ENCODE peak calls at places on chromosome 22, in ten cellular contexts. H is Peyer's patch, F is heart left ventricle, V is suprapubic skin, A is K562, X is H1, K is endothelial cell of umbilical vein, Y is prostate gland, E is A549, T is tibial nerve. N is an unnamed sample. For H3K4me1, the result is how much of the 10 kb centered on the place peaks cover.

GRCh38 chr22:50536231-50536630 is 6.4 kb upstream of the TYMP start:
- DNase-seq in V (no peak), Y (no peak), X (no peak), F (no peak), T (no peak), E (no peak), H (no peak), A (no peak), K (no peak), N (no peak)

GRCh38 chr22:49962012-49962750 is 1.6 kb downstream of the PIM3 start:
- DNase-seq in H (peak), V (peak), F (peak), E (peak), T (peak), X (no peak), Y (peak), K (peak), A (peak), N (no peak)

GRCh38 chr22:24440270-24440717 is 12.9 kb downstream of the ADORA2A start:
- DNase-seq in X (no peak), K (no peak), A (no peak), V (peak), Y (no peak), H (no peak), F (no peak), E (no peak), T (no peak), N (no peak)

GRCh38 chr22:50329236-50329635 is 2.4 kb upstream of the DENND6B start:
- DNase-seq in F (no peak), H (no peak), Y (no peak), K (no peak), A (no peak), E (no peak), T (no peak), X (no peak), V (no peak), N (no peak)

GRCh38 chr22:46914916-46915894 is 152.8 kb downstream of the TBC1D22A start:
- DNase-seq in Y (no peak), K (no peak), X (no peak), A (no peak), H (no peak), V (peak), T (no peak), F (no peak), E (no peak), N (no peak)

GRCh38 chr22:46070722-46071450 is 79.4 kb upstream of the PPARA start:
- DNase-seq in T (peak), X (no peak), K (peak), Y (no peak), V (no peak), E (no peak), H (peak), F (peak), A (no peak), N (no peak)

GRCh38 chr22:25953276-25953675 is 211.3 kb downstream of the MYO18B start:
- DNase-seq in H (no peak), A (no peak), X (no peak), F (no peak), Y (no peak), K (no peak), T (no peak), E (no peak), V (no peak), N (no peak)

GRCh38 chr22:49657974-49658550 is 169.6 kb downstream of the BRD1 start:
- DNase-seq in T (no peak), A (no peak), X (no peak), E (no peak), Y (no peak), K (no peak), H (no peak), V (peak), F (no peak), N (no peak)

GRCh38 chr22:29209624-29209929 is 3.9 kb downstream of the EMID1 start:
- DNase-seq in T (no peak), A (no peak), F (no peak), X (no peak), H (no peak), Y (no peak), K (no peak), E (no peak), V (no peak), N (no peak)

GRCh38 chr22:49185312-49185969 is 642.2 kb downstream of the BRD1 start:
- DNase-seq in Y (no peak), A (no peak), T (no peak), F (no peak), X (no peak), H (no peak), K (no peak), V (no peak), E (no peak), N (no peak)

GRCh38 chr22:23094260-23094659 is 23.9 kb downstream of the GNAZ start:
- DNase-seq in K (no peak), X (no peak), F (no peak), Y (no peak), E (no peak), H (no peak), V (no peak), A (peak), T (no peak), N (no peak)

GRCh38 chr22:35892192-35892591 is 136.4 kb downstream of the RBFOX2 start:
- DNase-seq in T (no peak), Y (no peak), A (no peak), V (no peak), E (no peak), F (no peak), X (no peak), K (peak), H (no peak), N (no peak)

GRCh38 chr22:42959472-42960145 is 55.3 kb downstream of the PACSIN2 start:
- DNase-seq in H (peak), Y (peak), E (peak), A (peak), X (no peak), V (peak), K (peak), T (no peak), F (peak), N (no peak)

GRCh38 chr22:35170716-35171697 is 86.3 kb upstream of the HMGXB4 start:
- DNase-seq in K (no peak), F (no peak), X (no peak), E (no peak), A (peak), T (no peak), V (no peak), H (no peak), Y (no peak), N (no peak)

GRCh38 chr22:44737414-44738346 is 14.7 kb upstream of the ARHGAP8 start:
- DNase-seq in V (no peak), F (peak), A (no peak), H (no peak), X (no peak), Y (no peak), T (no peak), E (no peak), K (no peak), N (no peak)

GRCh38 chr22:42000466-42000865 is 1.9 kb downstream of the WBP2NL start:
- DNase-seq in V (no peak), F (no peak), Y (no peak), A (no peak), X (no peak), T (no peak), E (no peak), K (no peak), H (no peak), N (no peak)

GRCh38 chr22:32995335-32995734 is 62.8 kb downstream of the SYN3 start:
- DNase-seq in H (no peak), A (no peak), T (no peak), F (no peak), V (no peak), E (no peak), K (no peak), Y (no peak), X (no peak), N (no peak)

GRCh38 chr22:29260601-29261315 is 7.0 kb downstream of the RHBDD3 start:
- DNase-seq in E (no peak), K (no peak), T (no peak), F (no peak), H (no peak), V (no peak), Y (no peak), X (no peak), A (no peak), N (no peak)

GRCh38 chr22:48882636-48883200 is 945.0 kb downstream of the BRD1 start:
- DNase-seq in E (no peak), A (no peak), Y (no peak), H (peak), K (no peak), F (no peak), V (peak), T (no peak), X (no peak), N (no peak)

GRCh38 chr22:21941921-21942320 is 10.7 kb downstream of the PPM1F start:
- DNase-seq in X (no peak), T (no peak), K (no peak), F (no peak), E (no peak), V (no peak), A (no peak), H (no peak), Y (no peak), N (no peak)

GRCh38 chr22:47000888-47001287 is 238.4 kb downstream of the TBC1D22A start:
- DNase-seq in H (no peak), Y (no peak), A (no peak), K (no peak), T (no peak), E (no peak), F (no peak), V (peak), X (no peak), N (no peak)

GRCh38 chr22:45579306-45579705 is 76.6 kb downstream of the FBLN1 start:
- DNase-seq in X (no peak), F (no peak), Y (no peak), K (no peak), V (no peak), H (no peak), T (no peak), E (no peak), A (no peak), N (no peak)

GRCh38 chr22:31451709-31452571 is 37.7 kb downstream of the EIF4ENIF1 start:
- DNase-seq in K (peak), H (no peak), A (no peak), T (no peak), Y (no peak), F (no peak), E (peak), X (no peak), V (no peak), N (no peak)

GRCh38 chr22:18968011-18968749 is 32.1 kb upstream of the PRODH start:
- DNase-seq in E (no peak), F (peak), H (no peak), Y (no peak), A (peak), T (no peak), K (no peak), X (no peak), V (peak), N (no peak)

GRCh38 chr22:35648066-35649025 is at the start of gene APOL6:
- DNase-seq in K (peak), E (peak), H (peak), X (no peak), F (no peak), A (no peak), V (peak), Y (peak), T (no peak), N (no peak)

GRCh38 chr22:32745251-32745995 is 56.1 kb upstream of the TIMP3 start:
- DNase-seq in V (peak), F (peak), E (no peak), Y (peak), T (no peak), A (no peak), X (peak), H (peak), K (no peak), N (no peak)

GRCh38 chr22:29459773-29460172 is 20.2 kb upstream of the NEFH start:
- DNase-seq in X (no peak), Y (no peak), F (no peak), H (no peak), A (no peak), V (no peak), T (no peak), E (no peak), K (no peak), N (no peak)

GRCh38 chr22:37063436-37064420 is 12.2 kb downstream of the KCTD17 start:
- DNase-seq in H (no peak), X (no peak), A (no peak), K (no peak), V (no peak), Y (no peak), E (no peak), T (no peak), F (peak), N (no peak)

GRCh38 chr22:40482391-40482790 is 112.0 kb downstream of the SGSM3 start:
- DNase-seq in Y (no peak), T (no peak), A (no peak), F (no peak), K (no peak), E (no peak), X (no peak), V (no peak), H (no peak), N (no peak)
- H3K4me1 ChIP-seq in Y (under half), T (under half), A (under half), F (half or more), K (under half), E (half or more), X (under half), V (half or more), H (under half), N (half or more)

DNA sequence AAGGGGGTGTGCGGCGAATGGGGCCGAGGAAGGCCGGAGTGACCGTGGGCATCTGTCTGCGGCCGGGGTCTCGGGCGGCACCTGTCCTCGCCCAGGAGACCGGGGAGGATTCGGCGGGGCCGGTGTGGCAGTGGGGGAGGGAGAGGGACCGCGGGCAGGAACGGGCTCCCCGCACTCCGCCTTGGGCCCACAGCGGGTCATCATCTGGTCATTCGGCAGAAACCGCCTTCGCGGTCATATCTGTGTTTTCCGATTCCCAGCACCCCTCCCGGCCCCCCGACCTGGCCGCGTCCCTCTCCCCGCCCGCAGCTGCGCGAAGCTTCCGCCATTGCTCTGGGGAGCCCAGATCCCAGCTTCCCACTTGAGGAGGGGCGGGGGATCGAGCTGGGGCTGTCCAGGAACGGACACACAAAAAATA is 824 bp upstream of the CBX6 start:
- DNase-seq in F (peak), V (peak), K (peak), E (peak), A (peak), X (no peak), Y (peak), T (no peak), H (peak), N (no peak)
- TF ChIP-seq POLR2A in F (no peak), V (no peak), K (no peak), E (peak), A (no peak), X (peak), Y (peak), T (no peak), H (no peak), N (no peak)

GRCh38 chr22:38314140-38314991 is 2.9 kb downstream of the CSNK1E start:
- DNase-seq in F (no peak), A (no peak), V (no peak), Y (no peak), H (peak), X (no peak), K (peak), T (no peak), E (no peak), N (no peak)

GRCh38 chr22:38311331-38311635 is 6.0 kb downstream of the CSNK1E start:
- DNase-seq in K (no peak), T (no peak), X (no peak), E (no peak), V (no peak), F (no peak), Y (no peak), A (no peak), H (no peak), N (no peak)

GRCh38 chr22:38312261-38312800 is 4.9 kb downstream of the CSNK1E start:
- DNase-seq in K (no peak), E (no peak), T (no peak), Y (peak), X (no peak), F (no peak), V (no peak), H (no peak), A (no peak), N (no peak)

GRCh38 chr22:38314992-38315800 is 2.0 kb downstream of the CSNK1E start:
- DNase-seq in Y (peak), X (no peak), H (peak), F (no peak), V (no peak), A (no peak), E (no peak), T (no peak), K (peak), N (no peak)

GRCh38 chr22:38313384-38313955 is 3.8 kb downstream of the CSNK1E start:
- DNase-seq in X (no peak), K (peak), A (no peak), F (peak), V (peak), H (peak), E (no peak), T (no peak), Y (no peak), N (no peak)
- H3K4me1 ChIP-seq in X (under half), K (under half), A (under half), F (half or more), V (half or more), H (under half), E (half or more), T (half or more), Y (under half), N (half or more)

GRCh38 chr22:27799334-27800249 is 2.0 kb downstream of the MN1 start:
- DNase-seq in X (no peak), V (no peak), H (no peak), E (no peak), F (no peak), A (no peak), Y (no peak), K (no peak), T (no peak), N (no peak)

GRCh38 chr22:27798526-27799333 is 2.8 kb downstream of the MN1 start:
- DNase-seq in X (no peak), F (no peak), K (no peak), Y (no peak), H (no peak), T (no peak), V (no peak), E (no peak), A (no peak), N (no peak)

GRCh38 chr22:27796829-27797792 is 4.4 kb downstream of the MN1 start:
- DNase-seq in E (no peak), V (no peak), Y (no peak), K (no peak), H (no peak), X (no peak), T (no peak), A (no peak), F (no peak), N (no peak)

GRCh38 chr22:27796118-27796517 is 5.4 kb downstream of the MN1 start:
- DNase-seq in X (no peak), H (no peak), F (no peak), K (no peak), V (no peak), T (no peak), A (no peak), Y (no peak), E (no peak), N (no peak)

GRCh38 chr22:27797793-27798525 is 3.6 kb downstream of the MN1 start:
- DNase-seq in K (no peak), E (no peak), Y (no peak), T (no peak), X (no peak), F (no peak), A (no peak), H (no peak), V (no peak), N (no peak)
- TF ChIP-seq POLR2A in K (no peak), E (no peak), Y (no peak), T (no peak), X (no peak), F (no peak), A (no peak), H (no peak), V (no peak), N (no peak)

DNA sequence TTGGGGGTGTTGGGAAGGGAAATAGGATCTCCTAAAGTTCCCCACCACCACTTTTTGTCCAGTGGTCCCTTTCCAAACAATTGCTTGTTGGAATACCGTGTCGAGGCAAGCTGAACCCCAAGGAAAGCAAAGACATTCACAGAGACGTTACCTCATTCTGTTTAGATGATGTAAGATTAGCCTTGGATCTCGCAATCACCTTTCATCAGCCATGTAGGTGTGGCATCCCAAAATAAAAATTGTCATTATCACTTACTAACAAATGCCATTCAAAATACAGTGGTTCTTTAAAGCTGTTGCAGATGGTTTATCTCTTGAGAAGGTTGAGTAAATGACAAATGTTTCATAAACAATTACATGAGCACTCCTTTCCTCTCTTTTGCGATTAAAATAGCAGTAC is 86.5 kb upstream of the SLC25A18 start:
- DNase-seq in F (no peak), T (no peak), V (no peak), X (no peak), A (no peak), E (no peak), K (no peak), H (no peak), Y (no peak), N (no peak)
- H3K4me1 ChIP-seq in F (under half), T (under half), V (under half), X (under half), A (under half), E (under half), K (under half), H (under half), Y (under half), N (under half)

GRCh38 chr22:20020533-20021195 is at the start of gene TANGO2:
- DNase-seq in F (peak), Y (peak), H (peak), A (peak), V (peak), E (peak), T (peak), X (peak), K (peak), N (no peak)
- TF ChIP-seq POLR2A in F (peak), Y (peak), H (peak), A (no peak), V (peak), E (peak), T (peak), X (no peak), K (peak), N (no peak)

N was measured in esophagus squamous epithelium.